ENCODE peak calls at places on chromosomes 4 and X, in six cellular contexts. G is CD8-positive, alpha-beta T cell; F is mesothelial cell of epicardium; X is RWPE1; H is astrocyte of the spinal cord; C is GM12865. J is an unnamed sample.

GRCh38 chr4:88244821-88245579 is 39.4 kb downstream of the PPM1K start:
- DNase-seq in C (no peak), H (no peak), G (peak), X (no peak), F (no peak), J (no peak)

GRCh38 chr4:15906024-15906443 is 32.5 kb downstream of the FGFBP1 start:
- DNase-seq in G (no peak), X (peak), C (peak), F (no peak), H (no peak), J (peak)

GRCh38 chr4:59457576-59457975 is 1742.5 kb upstream of the ADGRL3 start:
- DNase-seq in H (no peak), X (no peak), F (no peak), C (no peak), G (no peak), J (no peak)

GRCh38 chrX:65596270-65596669 is 61.7 kb upstream of the LAS1L start:
- DNase-seq in C (peak), G (peak), H (peak), X (no peak), F (no peak), J (peak)

GRCh38 chr4:128177376-128177959 is 110.1 kb downstream of the PGRMC2 start:
- DNase-seq in X (no peak), F (no peak), C (peak), G (no peak), H (peak), J (no peak)

GRCh38 chr4:23312686-23313085 is 577.2 kb downstream of the PPARGC1A start:
- DNase-seq in H (no peak), C (no peak), G (no peak), X (no peak), F (no peak), J (no peak)

GRCh38 chr4:138438608-138439007 is 196.5 kb upstream of the SLC7A11 start:
- DNase-seq in H (peak), F (no peak), G (no peak), C (no peak), X (no peak), J (peak)

GRCh38 chr4:111712093-111712677 is 433.1 kb upstream of the FAM241A start:
- DNase-seq in G (no peak), C (no peak), X (no peak), F (no peak), H (no peak), J (no peak)

GRCh38 chrX:19555683-19556082 is 40.4 kb upstream of the MAP3K15 start:
- DNase-seq in X (no peak), F (no peak), H (no peak), G (no peak), C (no peak), J (no peak)

GRCh38 chrX:40098264-40099045 is 697 bp upstream of the BCOR start:
- DNase-seq in G (no peak), C (peak), H (peak), X (no peak), F (peak), J (peak)

GRCh38 chr4:149248191-149248590 is 567.5 kb downstream of the IQCM start:
- DNase-seq in G (no peak), F (no peak), X (no peak), H (no peak), C (no peak), J (no peak)

GRCh38 chr4:147749811-147750321 is 18.0 kb downstream of the ARHGAP10 start:
- DNase-seq in C (peak), X (no peak), H (no peak), F (no peak), G (no peak), J (no peak)

GRCh38 chr4:184719407-184719806 is 14.5 kb downstream of the CENPU start:
- DNase-seq in X (no peak), F (no peak), H (no peak), G (no peak), C (no peak), J (no peak)

GRCh38 chr4:1778642-1779392 is 14.3 kb upstream of the FGFR3 start:
- DNase-seq in F (no peak), X (no peak), C (no peak), H (no peak), G (no peak), J (no peak)

GRCh38 chr4:153119626-153120025 is 84.6 kb upstream of the TRIM2 start:
- DNase-seq in C (no peak), H (no peak), F (no peak), X (no peak), G (no peak), J (no peak)

GRCh38 chrX:119655125-119655524 is 37.8 kb downstream of the SEPTIN6 start:
- DNase-seq in C (peak), X (peak), F (no peak), H (peak), G (peak), J (peak)

GRCh38 chr4:7298601-7299000 is 106.3 kb downstream of the SORCS2 start:
- DNase-seq in H (no peak), G (no peak), C (no peak), F (no peak), X (no peak), J (no peak)

GRCh38 chr4:118953276-118953675 is 64.6 kb downstream of the SYNPO2 start:
- DNase-seq in C (no peak), H (no peak), X (no peak), G (no peak), F (no peak), J (no peak)

GRCh38 chr4:84479663-84480062 is 19.4 kb downstream of the NKX6-1 start:
- DNase-seq in F (no peak), C (no peak), H (no peak), X (no peak), G (no peak), J (no peak)
- TF ChIP-seq CTCF in F (no peak), C (no peak), H (no peak), X (no peak), G (no peak), J (no peak)

DNA sequence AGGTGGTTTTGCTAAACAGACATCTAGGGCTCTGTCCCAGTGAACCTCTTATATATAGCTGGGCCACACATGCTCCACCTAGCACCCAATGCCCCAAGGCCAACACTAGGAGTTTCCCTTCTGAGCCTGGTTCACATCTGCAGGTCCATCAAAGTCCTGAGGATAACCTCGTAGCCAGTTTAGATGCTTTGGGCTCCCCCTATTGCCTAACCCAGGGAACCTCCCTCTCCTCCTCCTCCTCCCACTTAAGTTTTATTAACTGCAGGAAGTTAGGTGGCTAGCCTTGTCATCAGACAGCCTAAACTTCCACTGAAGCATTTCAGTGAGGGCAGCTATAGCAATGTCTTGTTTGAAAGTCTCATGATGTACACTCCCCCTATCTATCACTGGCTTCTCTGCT is 88.0 kb downstream of the GUCY2F start:
- DNase-seq in G (no peak), F (no peak), X (peak), C (peak), H (no peak), J (peak)
- TF ChIP-seq CTCF in G (no peak), F (no peak), X (no peak), C (peak), H (no peak), J (no peak)

DNA sequence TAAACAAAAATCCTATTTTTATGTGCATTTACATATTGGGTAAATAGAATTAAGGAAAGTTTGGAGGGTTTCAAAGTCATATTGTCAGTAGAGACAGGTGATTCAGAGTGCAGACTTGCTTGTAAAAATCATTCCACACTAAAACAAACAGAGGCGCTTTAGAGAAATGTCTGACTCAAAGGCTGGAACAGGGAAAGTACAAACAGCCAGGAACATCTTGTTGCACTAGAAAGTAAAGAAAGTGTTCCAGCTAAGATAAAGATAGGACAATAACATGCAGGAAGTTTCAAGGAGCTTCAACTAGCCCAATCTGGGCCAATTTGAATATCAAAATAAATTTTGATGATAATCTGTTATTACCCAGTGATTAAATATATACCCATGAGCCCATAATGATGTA is 16.4 kb upstream of the NUDT10 start:
- DNase-seq in C (no peak), F (no peak), H (no peak), G (no peak), X (no peak), J (no peak)
- TF ChIP-seq CTCF in C (no peak), F (no peak), H (no peak), G (no peak), X (no peak), J (no peak)

DNA sequence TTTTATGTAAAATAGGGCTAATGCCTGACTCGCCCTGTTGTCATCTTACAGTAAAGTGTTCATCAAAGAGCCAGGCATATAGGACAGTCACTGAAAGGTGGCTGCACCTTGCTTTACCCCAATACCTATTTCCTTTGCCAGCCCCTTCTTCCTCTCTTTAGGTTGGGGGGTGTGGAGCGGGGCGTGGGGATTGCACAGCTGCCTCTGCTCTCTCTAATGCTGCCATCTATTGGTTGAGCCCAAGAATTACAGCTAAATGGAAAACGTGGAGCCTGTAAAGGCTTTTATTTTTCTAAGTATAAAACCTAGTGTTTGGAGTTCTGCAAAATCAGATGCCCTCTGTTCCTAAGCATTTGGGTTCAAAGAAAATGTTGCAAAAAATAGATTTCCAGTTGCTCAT is 47.7 kb downstream of the ATG4A start:
- DNase-seq in F (no peak), G (no peak), C (peak), H (no peak), X (no peak), J (no peak)
- TF ChIP-seq CTCF in F (no peak), G (no peak), C (peak), H (peak), X (peak), J (peak)

GRCh38 chrX:64151911-64152310 is 53.6 kb downstream of the AMER1 start:
- DNase-seq in H (no peak), C (no peak), G (no peak), F (no peak), X (no peak), J (peak)

GRCh38 chrX:64152857-64153256 is 52.7 kb downstream of the AMER1 start:
- DNase-seq in X (no peak), C (no peak), H (no peak), F (no peak), G (no peak), J (no peak)

DNA sequence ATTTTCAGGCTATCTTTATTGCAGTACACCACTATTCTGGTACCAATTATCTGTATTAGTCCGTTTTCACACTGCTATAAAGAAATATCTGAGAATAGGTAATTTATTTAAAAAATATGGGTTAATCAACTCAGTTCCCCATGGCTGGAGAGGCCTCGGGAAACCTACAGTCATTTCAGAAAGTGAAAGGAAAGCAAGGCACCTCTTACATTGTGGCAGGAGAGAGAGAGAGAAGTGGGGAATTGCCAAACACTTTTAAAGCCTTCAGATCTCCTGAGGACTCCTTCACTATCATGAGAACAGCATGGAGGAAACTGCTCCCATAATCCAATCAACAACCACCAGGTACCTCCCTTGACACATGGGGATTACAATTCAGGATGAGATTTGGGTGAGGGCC is 54.7 kb downstream of the AMER1 start:
- DNase-seq in G (no peak), X (no peak), C (no peak), H (no peak), F (no peak), J (no peak)
- TF ChIP-seq CTCF in G (no peak), X (no peak), C (no peak), H (no peak), F (no peak), J (no peak)

DNA sequence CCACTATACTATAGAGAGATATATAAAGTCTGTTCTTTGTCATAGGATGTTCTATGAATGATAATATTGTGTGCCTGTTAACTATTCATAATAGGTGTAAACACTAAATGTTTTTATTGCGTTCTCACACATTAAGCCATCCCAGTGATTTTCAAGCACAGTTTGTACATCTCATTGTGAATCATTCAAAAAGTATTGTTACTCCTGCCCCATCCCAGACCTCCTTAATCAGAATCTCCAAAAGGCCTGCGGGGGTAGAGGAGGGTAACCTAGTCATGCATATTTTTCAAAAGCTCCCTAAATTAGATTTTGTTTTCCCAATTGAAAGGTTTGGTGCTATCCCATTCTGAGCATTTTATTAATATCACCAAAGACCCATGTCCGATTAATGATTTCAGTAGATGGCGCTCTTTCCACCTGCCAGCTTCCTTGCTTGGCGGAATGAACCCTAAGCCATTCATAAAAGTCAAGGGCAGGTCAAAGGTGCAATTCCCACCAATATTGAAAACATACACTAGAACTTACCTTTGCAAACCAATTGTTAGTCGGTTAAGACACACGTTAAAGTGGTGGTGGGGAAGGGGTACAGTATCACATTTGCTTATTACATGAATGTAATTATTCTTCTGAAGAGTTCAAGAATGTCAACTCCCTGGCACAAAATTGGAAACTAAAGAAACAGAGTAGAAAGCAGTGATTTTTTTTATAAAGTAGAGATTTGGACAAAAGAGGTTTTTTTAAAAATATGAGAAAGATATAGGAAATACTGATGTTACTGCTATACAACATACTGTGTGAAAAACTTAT is 5.8 kb upstream of the TET2 start:
- DNase-seq in X (peak), F (no peak), G (peak), H (peak), C (peak), J (peak)
- TF ChIP-seq CTCF in X (peak), F (no peak), G (peak), H (peak), C (peak), J (peak)

DNA sequence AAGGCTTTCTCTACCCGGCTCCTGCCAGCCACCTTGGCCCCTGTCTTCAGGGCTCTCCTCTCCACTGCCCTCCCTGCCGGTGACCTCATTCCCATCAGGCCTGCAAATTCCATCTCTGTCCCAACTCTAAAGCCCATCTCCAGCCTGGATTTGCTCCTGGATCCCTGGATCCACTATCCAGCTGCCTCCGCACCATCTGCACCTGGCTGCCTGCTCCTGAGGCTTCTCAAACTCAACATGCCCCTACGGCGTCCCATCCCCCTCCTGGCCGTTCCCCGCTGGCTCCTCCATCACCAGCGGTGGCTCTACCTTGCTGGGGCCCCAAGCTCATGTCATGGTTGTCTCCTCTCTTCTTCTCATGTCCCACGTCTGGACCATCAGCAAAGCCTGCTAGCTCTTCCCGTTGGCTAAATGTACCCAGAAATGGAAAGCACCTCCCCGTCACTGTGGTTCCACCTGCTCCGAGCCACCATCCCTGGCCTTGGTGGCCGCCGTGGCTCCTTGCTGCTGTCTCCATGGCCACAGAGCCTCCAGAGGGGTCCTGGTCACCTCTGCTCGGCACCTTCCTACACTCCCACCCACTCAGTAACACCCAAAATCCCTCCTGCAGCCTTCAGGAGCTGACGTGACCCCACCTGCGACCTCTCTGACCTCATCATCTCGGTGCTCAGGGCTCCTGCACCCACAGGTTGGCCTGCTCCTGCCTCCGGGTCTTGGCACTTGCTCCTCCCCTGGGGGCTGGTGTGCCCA is 58.5 kb downstream of the ADRA2C start:
- DNase-seq in C (no peak), F (no peak), X (no peak), G (no peak), H (no peak), J (no peak)
- TF ChIP-seq CTCF in C (no peak), F (no peak), X (no peak), G (no peak), H (no peak), J (no peak)

J was measured in MCF 10A.